ENCODE peak calls at places on chromosomes 5 and 9, in seven cellular contexts. H, I, P, Q, T, S and V are unnamed samples.

GRCh38 chr5:127442085-127442484 is 75.4 kb upstream of the PRRC1 start:
- DNase-seq in P (no peak), Q (no peak), H (no peak), S (no peak), I (peak), T (peak), V (no peak)

GRCh38 chr5:61019642-61020041 is 74.6 kb downstream of the NDUFAF2 start:
- DNase-seq in H (no peak), Q (no peak), S (no peak), I (no peak), P (no peak), T (no peak), V (no peak)

GRCh38 chr9:89808801-89809200 is 204.0 kb downstream of the GADD45G start:
- DNase-seq in Q (no peak), T (no peak), I (no peak), P (no peak), S (no peak), H (no peak), V (no peak)

GRCh38 chr5:136330353-136330913 is 34.9 kb downstream of the TRPC7 start:
- DNase-seq in H (no peak), S (no peak), Q (no peak), I (no peak), P (no peak), T (no peak), V (no peak)

GRCh38 chr9:136268776-136269175 is 23.2 kb upstream of the QSOX2 start:
- DNase-seq in H (no peak), Q (no peak), P (no peak), S (no peak), T (no peak), I (no peak), V (no peak)

GRCh38 chr5:115557667-115558387 is 13.3 kb upstream of the FEM1C start:
- DNase-seq in Q (no peak), I (peak), P (no peak), T (no peak), H (no peak), S (no peak), V (no peak)

GRCh38 chr5:26578002-26578401 is 460.4 kb downstream of the CDH9 start:
- DNase-seq in P (no peak), S (no peak), T (no peak), I (no peak), Q (no peak), H (no peak), V (no peak)

GRCh38 chr9:23784962-23785361 is 41.1 kb downstream of the ELAVL2 start:
- DNase-seq in P (no peak), T (no peak), I (peak), H (no peak), S (no peak), Q (no peak), V (no peak)

GRCh38 chr5:122788371-122788770 is 13.5 kb downstream of the SNX2 start:
- DNase-seq in T (no peak), S (no peak), Q (no peak), H (no peak), I (no peak), P (no peak), V (no peak)

GRCh38 chr9:121556580-121556979 is 56.9 kb upstream of the GGTA1 start:
- DNase-seq in P (peak), H (peak), I (no peak), S (peak), Q (no peak), T (peak), V (no peak)

GRCh38 chr5:135027318-135027698 is 6.7 kb downstream of the PITX1 start:
- DNase-seq in I (no peak), Q (no peak), H (no peak), T (no peak), S (no peak), P (no peak), V (no peak)
- H3K4me3 ChIP-seq in I (no peak), Q (no peak), H (no peak), T (no peak), S (no peak), P (no peak), V (no peak)

GRCh38 chr5:9817819-9818218 is 187.7 kb upstream of the TAS2R1 start:
- DNase-seq in I (no peak), P (no peak), T (no peak), Q (no peak), S (no peak), H (no peak), V (no peak)

GRCh38 chr5:9818340-9818845 is 188.2 kb upstream of the TAS2R1 start:
- DNase-seq in I (no peak), Q (no peak), P (no peak), S (no peak), T (no peak), H (no peak), V (no peak)

GRCh38 chr5:9815051-9815450 is 184.9 kb upstream of the TAS2R1 start:
- DNase-seq in P (no peak), Q (no peak), T (no peak), S (no peak), I (no peak), H (no peak), V (no peak)

DNA sequence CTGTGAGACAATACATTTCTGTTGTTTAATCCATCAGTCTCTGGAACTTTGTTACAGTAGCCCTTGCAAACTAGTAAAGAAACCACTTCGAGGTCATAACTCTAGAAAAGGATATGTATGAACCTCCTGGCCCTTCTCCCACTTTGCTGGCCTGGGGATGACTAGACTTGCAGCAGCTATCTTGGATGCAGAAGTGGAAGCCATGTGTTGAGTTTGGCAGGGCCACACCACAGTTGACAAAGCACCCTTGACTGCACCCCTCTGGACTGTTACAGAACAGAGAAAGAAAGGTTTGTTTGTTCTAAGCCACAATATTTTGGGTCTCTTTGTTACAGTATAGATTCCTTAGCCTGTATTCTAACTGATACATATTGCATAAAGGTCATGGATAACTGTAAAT is 183.2 kb upstream of the TAS2R1 start:
- DNase-seq in T (no peak), H (no peak), Q (no peak), I (no peak), S (peak), P (no peak), V (no peak)
- H3K4me3 ChIP-seq in T (no peak), H (no peak), Q (no peak), I (no peak), S (no peak), P (no peak), V (no peak)

GRCh38 chr9:81317223-81317622 is 372.1 kb downstream of the TLE1 start:
- DNase-seq in I (no peak), S (no peak), Q (no peak), H (no peak), P (no peak), T (no peak), V (no peak)

GRCh38 chr9:81308404-81308803 is 380.9 kb downstream of the TLE1 start:
- DNase-seq in Q (no peak), T (no peak), I (no peak), P (no peak), S (no peak), H (no peak), V (no peak)

GRCh38 chr9:81313877-81314276 is 375.5 kb downstream of the TLE1 start:
- DNase-seq in I (no peak), P (no peak), Q (no peak), H (no peak), S (no peak), T (no peak), V (no peak)

GRCh38 chr9:81314525-81314924 is 374.8 kb downstream of the TLE1 start:
- DNase-seq in H (no peak), Q (no peak), T (no peak), S (no peak), I (no peak), P (peak), V (no peak)

GRCh38 chr9:81312346-81312745 is 377.0 kb downstream of the TLE1 start:
- DNase-seq in P (no peak), H (no peak), I (no peak), Q (no peak), S (no peak), T (no peak), V (no peak)
- H3K4me3 ChIP-seq in P (no peak), H (no peak), I (no peak), Q (no peak), S (no peak), T (no peak), V (no peak)

GRCh38 chr9:14992025-14992424 is 81.8 kb upstream of the FREM1 start:
- DNase-seq in Q (no peak), P (no peak), S (no peak), I (peak), H (no peak), T (no peak), V (no peak)
- H3K4me3 ChIP-seq in Q (peak), P (no peak), S (peak), I (peak), H (no peak), T (no peak), V (no peak)